ENCODE peak calls at places on chromosomes 16 and 17, in seven cellular contexts. X, L, E, S, P, W and M are unnamed samples.

GRCh38 chr16:85174871-85175723 is 62.8 kb upstream of the CIBAR2 start:
- DNase-seq in X (peak), L (no peak), E (peak), S (no peak), P (no peak), W (no peak), M (no peak)

GRCh38 chr17:40317345-40317873 is 8.4 kb downstream of the RARA start:
- DNase-seq in X (peak), L (no peak), E (peak), S (peak), P (peak), W (no peak), M (peak)

GRCh38 chr17:77572851-77573250 is 385.7 kb upstream of the TNRC6C start:
- DNase-seq in X (no peak), L (no peak), E (no peak), S (no peak), P (no peak), W (no peak), M (no peak)

GRCh38 chr17:15651583-15652110 is 32.1 kb upstream of the FBXW10B start:
- DNase-seq in X (peak), L (no peak), E (peak), S (peak), P (peak), W (no peak), M (peak)

GRCh38 chr16:85402910-85403692 is 210.0 kb upstream of the GSE1 start:
- DNase-seq in X (peak), L (no peak), E (peak), S (peak), P (peak), W (no peak), M (no peak)

GRCh38 chr17:36510636-36511035 is 24.0 kb downstream of the MYO19 start:
- DNase-seq in X (no peak), L (no peak), E (no peak), S (no peak), P (no peak), W (no peak), M (no peak)

GRCh38 chr16:314351-314750 is 31.4 kb downstream of the PDIA2 start:
- DNase-seq in X (no peak), L (no peak), E (no peak), S (no peak), P (no peak), W (no peak), M (no peak)

GRCh38 chr17:43939886-43940285 is 2.4 kb downstream of the PPY start:
- DNase-seq in X (no peak), L (no peak), E (no peak), S (no peak), P (no peak), W (no peak), M (no peak)

GRCh38 chr16:14344292-14344691 is 273.2 kb downstream of the MRTFB start:
- DNase-seq in X (no peak), L (no peak), E (no peak), S (no peak), P (no peak), W (no peak), M (no peak)

GRCh38 chr17:19676901-19677300 is 28.4 kb downstream of the ALDH3A2 start:
- DNase-seq in X (no peak), L (no peak), E (no peak), S (no peak), P (peak), W (no peak), M (no peak)

GRCh38 chr16:48955791-48956190 is 325.8 kb downstream of the CBLN1 start:
- DNase-seq in X (no peak), L (no peak), E (no peak), S (no peak), P (no peak), W (no peak), M (no peak)

GRCh38 chr17:59160203-59161025 is 4.9 kb downstream of the PRR11 start:
- DNase-seq in X (no peak), L (no peak), E (no peak), S (no peak), P (no peak), W (no peak), M (no peak)

GRCh38 chr17:32123782-32124181 is 18.5 kb upstream of the RHOT1 start:
- DNase-seq in X (no peak), L (no peak), E (peak), S (no peak), P (no peak), W (no peak), M (no peak)

GRCh38 chr17:17467720-17468119 is 9.1 kb upstream of the MED9 start:
- DNase-seq in X (no peak), L (no peak), E (no peak), S (no peak), P (no peak), W (no peak), M (no peak)

GRCh38 chr16:8670014-8670560 is 4.3 kb upstream of the ABAT start:
- DNase-seq in X (no peak), L (no peak), E (no peak), S (no peak), P (no peak), W (no peak), M (no peak)

GRCh38 chr17:30380106-30380420 is 1.3 kb downstream of the CPD start:
- DNase-seq in X (no peak), L (no peak), E (no peak), S (no peak), P (peak), W (no peak), M (no peak)

GRCh38 chr17:30187528-30187927 is 48.0 kb downstream of the SLC6A4 start:
- DNase-seq in X (no peak), L (no peak), E (no peak), S (no peak), P (peak), W (no peak), M (no peak)

GRCh38 chr16:54409982-54410381 is 123.4 kb upstream of the IRX3 start:
- DNase-seq in X (no peak), L (no peak), E (no peak), S (no peak), P (no peak), W (no peak), M (no peak)

GRCh38 chr17:56468840-56469239 is 124.7 kb upstream of the NOG start:
- DNase-seq in X (no peak), L (no peak), E (no peak), S (no peak), P (peak), W (no peak), M (no peak)

GRCh38 chr16:67546761-67547422 is 15.4 kb upstream of the CTCF start:
- DNase-seq in X (peak), L (peak), E (peak), S (peak), P (peak), W (peak), M (no peak)

GRCh38 chr17:78736526-78737079 is 45.5 kb downstream of the CYTH1 start:
- DNase-seq in X (no peak), L (no peak), E (no peak), S (peak), P (peak), W (peak), M (peak)
- TF ChIP-seq CTCF in X (no peak), L (no peak), E (no peak), S (no peak), P (peak), W (no peak), M (no peak)

DNA sequence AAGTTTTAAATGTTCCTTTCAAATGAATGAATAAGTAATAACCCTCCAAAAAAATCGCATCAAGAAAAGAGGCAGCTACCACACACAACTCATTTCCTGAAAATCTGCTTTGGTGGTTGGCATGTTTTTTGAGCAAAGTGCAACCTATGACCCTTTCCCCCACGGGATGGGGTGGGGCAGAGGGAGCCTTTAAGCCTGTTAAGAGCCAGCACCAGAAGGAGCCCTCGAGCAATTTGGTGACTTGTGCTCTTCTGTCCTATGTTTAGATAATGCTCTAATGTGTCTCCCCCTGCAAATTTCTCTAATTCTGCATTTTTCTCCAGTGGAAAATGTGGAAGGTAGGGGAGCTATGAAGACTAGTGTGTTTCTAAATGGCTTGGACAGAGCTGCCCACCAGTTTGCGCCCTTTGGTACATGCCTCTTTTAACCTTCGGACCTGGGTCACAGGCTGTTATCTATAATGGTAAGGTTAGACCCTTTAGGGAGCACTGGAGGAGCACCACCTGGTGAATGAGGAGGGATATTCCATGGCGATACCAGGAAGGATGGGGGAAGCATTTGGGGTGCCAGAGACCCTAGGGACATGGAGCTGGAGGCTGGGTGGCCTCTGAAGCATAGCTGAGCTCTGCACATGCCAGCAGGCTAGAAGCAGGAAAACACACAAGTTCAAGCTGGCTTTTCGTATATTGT is 1.6 kb downstream of the PYCARD start:
- DNase-seq in X (no peak), L (no peak), E (no peak), S (no peak), P (peak), W (peak), M (no peak)
- TF ChIP-seq CTCF in X (no peak), L (no peak), E (no peak), S (no peak), P (no peak), W (peak), M (no peak)

DNA sequence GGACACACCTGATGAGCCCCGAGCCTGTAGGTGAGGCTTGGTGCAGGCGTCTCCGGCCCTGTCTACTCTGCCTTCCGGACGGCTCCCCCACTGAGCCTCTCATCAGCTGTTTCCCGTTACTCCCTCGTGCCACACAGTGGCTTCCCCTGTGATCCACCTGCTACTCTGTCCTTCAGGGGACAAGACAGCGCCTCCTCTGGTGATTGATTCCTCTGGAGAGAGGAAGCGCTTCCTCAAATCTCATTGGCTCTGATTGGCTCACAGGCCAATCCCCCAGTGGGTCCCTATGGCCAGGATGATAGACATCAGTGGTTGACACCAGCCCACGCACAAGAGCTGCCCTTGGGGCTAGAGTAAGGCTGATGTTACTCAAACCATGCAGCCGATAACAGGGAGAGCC is 24.0 kb downstream of the RNF213 start:
- DNase-seq in X (peak), L (no peak), E (no peak), S (no peak), P (no peak), W (no peak), M (no peak)
- TF ChIP-seq CTCF in X (peak), L (no peak), E (no peak), S (no peak), P (no peak), W (no peak), M (no peak)

DNA sequence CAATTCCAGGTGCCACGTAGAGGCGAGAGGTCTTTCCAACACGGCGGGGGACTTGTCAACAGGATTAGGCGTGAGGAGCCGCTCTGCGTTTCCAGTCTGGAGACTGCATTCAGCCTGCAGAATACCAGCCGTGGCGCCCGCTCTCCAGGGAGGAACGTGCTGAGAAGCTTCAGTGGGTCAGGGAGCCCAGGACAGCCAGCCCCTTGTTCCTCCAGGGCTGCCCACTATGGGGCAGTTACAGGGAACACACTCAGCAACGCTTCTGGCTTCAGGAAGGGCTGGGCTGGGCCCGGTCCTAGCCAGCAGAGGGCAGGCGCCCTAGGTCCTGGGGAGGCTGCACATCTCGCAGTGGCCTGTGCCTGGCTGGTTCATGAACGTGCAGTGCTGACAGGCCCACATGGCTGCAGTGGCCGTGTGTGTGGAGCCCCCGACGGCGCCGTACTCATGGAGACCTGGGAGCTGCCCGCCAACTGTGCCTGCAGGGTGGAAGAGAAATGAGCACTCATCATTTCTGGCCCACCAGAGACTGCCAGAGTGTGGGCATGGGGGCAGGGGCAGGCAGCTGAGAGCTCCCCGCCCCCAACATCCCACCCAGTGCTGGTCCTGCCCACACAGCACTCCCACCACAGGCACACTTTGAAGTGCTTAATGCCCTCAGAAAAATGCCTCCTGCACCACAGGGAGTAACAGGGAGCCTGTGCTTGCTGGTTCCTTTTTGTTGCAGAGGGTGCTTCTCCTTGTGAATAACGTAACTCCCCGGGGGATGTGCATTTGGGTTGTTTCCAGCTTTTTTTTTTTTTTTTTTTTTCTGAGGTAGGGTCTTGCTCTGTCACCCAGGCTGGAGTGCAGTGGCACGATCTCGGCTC is 7.0 kb upstream of the FAAP100 start:
- DNase-seq in X (peak), L (no peak), E (no peak), S (no peak), P (no peak), W (no peak), M (no peak)
- TF ChIP-seq CTCF in X (peak), L (no peak), E (peak), S (peak), P (no peak), W (no peak), M (no peak)

GRCh38 chr17:48025040-48025903 is 12.3 kb downstream of the COPZ2 start:
- DNase-seq in X (peak), L (peak), E (peak), S (peak), P (peak), W (peak), M (peak)

GRCh38 chr17:48028736-48029135 is 8.9 kb downstream of the COPZ2 start:
- DNase-seq in X (no peak), L (no peak), E (no peak), S (no peak), P (no peak), W (no peak), M (no peak)

GRCh38 chr17:48025904-48026502 is 11.6 kb downstream of the COPZ2 start:
- DNase-seq in X (no peak), L (no peak), E (peak), S (no peak), P (peak), W (no peak), M (peak)

GRCh38 chr17:48027322-48027981 is 10.1 kb downstream of the COPZ2 start:
- DNase-seq in X (no peak), L (no peak), E (no peak), S (no peak), P (no peak), W (no peak), M (no peak)

GRCh38 chr17:48026503-48027321 is 10.9 kb downstream of the COPZ2 start:
- DNase-seq in X (peak), L (peak), E (peak), S (peak), P (peak), W (peak), M (peak)
- TF ChIP-seq CTCF in X (peak), L (peak), E (peak), S (peak), P (peak), W (peak), M (peak)